ENCODE peak calls at places on chromosomes 12 and 14, in eight cellular contexts. U is putamen; B is ovary; S is left cardiac atrium; Z is GM04503; K is activated naive CD8-positive, alpha-beta T cell treated with anti-CD3 and anti-CD28 coated beads, Interleukin-2, amount 50 U/mL, for 24 hours; A is WTC11; V is IMR-90. Q is an unnamed sample.

GRCh38 chr14:64942531-64943111 is at the start of gene GPX2:
- DNase-seq in U (no peak), B (no peak), S (no peak), Z (no peak), K (no peak), A (no peak), V (no peak), Q (no peak)

GRCh38 chr12:105378821-105379400 is 48.4 kb downstream of the C12orf75 start:
- DNase-seq in U (no peak), B (no peak), S (no peak), Z (no peak), K (no peak), A (peak), V (no peak), Q (no peak)

GRCh38 chr12:51755251-51755650 is 93.3 kb downstream of the FIGNL2 start:
- DNase-seq in U (no peak), B (no peak), S (no peak), Z (no peak), K (no peak), A (no peak), V (no peak), Q (no peak)

GRCh38 chr14:70186826-70187483 is 1.8 kb downstream of the SLC8A3 start:
- DNase-seq in U (no peak), B (no peak), S (peak), Z (no peak), K (peak), A (peak), V (no peak), Q (no peak)

GRCh38 chr12:111170559-111170958 is 198.3 kb downstream of the PHETA1 start:
- DNase-seq in U (peak), B (no peak), S (no peak), Z (no peak), K (no peak), A (no peak), V (no peak), Q (no peak)

GRCh38 chr12:127459166-127459565 is 807.8 kb upstream of the TMEM132C start:
- DNase-seq in U (no peak), B (no peak), S (no peak), Z (peak), K (no peak), A (no peak), V (no peak), Q (no peak)

GRCh38 chr14:31787377-31787776 is 226.2 kb downstream of the NUBPL start:
- DNase-seq in U (no peak), B (no peak), S (no peak), Z (no peak), K (no peak), A (no peak), V (peak), Q (no peak)

GRCh38 chr14:99522025-99522401 is 40.8 kb downstream of the CCNK start:
- DNase-seq in U (no peak), B (peak), S (no peak), Z (no peak), K (no peak), A (peak), V (no peak), Q (peak)

GRCh38 chr12:27965411-27965810 is 7.1 kb downstream of the PTHLH start:
- DNase-seq in U (no peak), B (no peak), S (no peak), Z (no peak), K (no peak), A (no peak), V (peak), Q (no peak)

GRCh38 chr14:59254911-59255545 is 66.6 kb downstream of the DAAM1 start:
- DNase-seq in U (no peak), B (no peak), S (peak), Z (no peak), K (no peak), A (no peak), V (peak), Q (no peak)

GRCh38 chr14:24274101-24274543 is 2.7 kb upstream of the RABGGTA start:
- DNase-seq in U (no peak), B (no peak), S (no peak), Z (no peak), K (peak), A (no peak), V (peak), Q (no peak)

GRCh38 chr12:53443955-53444354 is 2.4 kb downstream of the PRR13 start:
- DNase-seq in U (no peak), B (no peak), S (no peak), Z (no peak), K (no peak), A (no peak), V (no peak), Q (no peak)

GRCh38 chr14:79118291-79118690 is 948.1 kb downstream of the NRXN3 start:
- DNase-seq in U (no peak), B (no peak), S (no peak), Z (no peak), K (no peak), A (no peak), V (no peak), Q (no peak)

GRCh38 chr12:116916122-116916521 is 5.4 kb downstream of the FBXW8 start:
- DNase-seq in U (no peak), B (no peak), S (no peak), Z (no peak), K (no peak), A (no peak), V (peak), Q (no peak)

GRCh38 chr14:49961270-49962222 is 68.7 kb downstream of the ARF6 start:
- DNase-seq in U (peak), B (no peak), S (no peak), Z (no peak), K (no peak), A (no peak), V (peak), Q (no peak)

GRCh38 chr12:53820907-53821306 is 69.1 kb upstream of the CISTR start:
- DNase-seq in U (no peak), B (no peak), S (no peak), Z (no peak), K (no peak), A (no peak), V (no peak), Q (no peak)

GRCh38 chr12:1533205-1533601 is 61.2 kb downstream of the FBXL14 start:
- DNase-seq in U (no peak), B (no peak), S (no peak), Z (no peak), K (peak), A (no peak), V (no peak), Q (no peak)

GRCh38 chr12:106976013-106976658 is 10.8 kb downstream of the MTERF2 start:
- DNase-seq in U (no peak), B (no peak), S (no peak), Z (no peak), K (no peak), A (no peak), V (peak), Q (no peak)

GRCh38 chr12:54560374-54560858 is 11.0 kb downstream of the PDE1B start:
- DNase-seq in U (peak), B (peak), S (peak), Z (no peak), K (peak), A (peak), V (peak), Q (peak)

GRCh38 chr14:63180017-63180416 is 24.2 kb upstream of the RHOJ start:
- DNase-seq in U (no peak), B (no peak), S (peak), Z (no peak), K (no peak), A (no peak), V (peak), Q (peak)

GRCh38 chr14:61569308-61569707 is 126.0 kb upstream of the HIF1A start:
- DNase-seq in U (no peak), B (no peak), S (no peak), Z (no peak), K (no peak), A (no peak), V (no peak), Q (no peak)

GRCh38 chr14:97456958-97457357 is 659.8 kb downstream of the VRK1 start:
- DNase-seq in U (peak), B (no peak), S (no peak), Z (no peak), K (peak), A (no peak), V (no peak), Q (no peak)

GRCh38 chr12:109261087-109261486 is 48.0 kb downstream of the FOXN4 start:
- DNase-seq in U (no peak), B (no peak), S (no peak), Z (no peak), K (no peak), A (no peak), V (no peak), Q (no peak)

GRCh38 chr14:23129759-23130316 is 10.8 kb upstream of the CEBPE start:
- DNase-seq in U (no peak), B (no peak), S (no peak), Z (no peak), K (no peak), A (no peak), V (no peak), Q (no peak)

GRCh38 chr12:12095016-12095415 is 24.3 kb downstream of the BCL2L14 start:
- DNase-seq in U (no peak), B (no peak), S (no peak), Z (no peak), K (no peak), A (no peak), V (peak), Q (no peak)

Q was measured in left ventricle myocardium superior.